ENCODE peak calls at places on chromosomes 16 and 17, in five cellular contexts. One of them, this sample, is unnamed.

GRCh38 chr17:52136173-52136572 is 22.3 kb downstream of the CA10 start:
- DNase-seq in breast epithelium: no peak
- DNase-seq in activated T-cell treated with anti-CD3 and anti-CD28 coated beads, Interleukin-2, amount 50 U/mL, for 1 hour: no peak
- DNase-seq in activated B cell treated with CpG ODN at 0.5 μM for 24 hours: no peak
- DNase-seq in GF-D8: no peak
- DNase-seq in this sample: no peak

GRCh38 chr16:67544844-67545664 is 16.4 kb downstream of the RIPOR1 start:
- DNase-seq in activated B cell treated with CpG ODN at 0.5 μM for 24 hours: no peak
- DNase-seq in breast epithelium: no peak
- DNase-seq in GF-D8: no peak
- DNase-seq in activated T-cell treated with anti-CD3 and anti-CD28 coated beads, Interleukin-2, amount 50 U/mL, for 1 hour: no peak
- DNase-seq in this sample: no peak

GRCh38 chr17:2883544-2884203 is 87.4 kb downstream of the RAP1GAP2 start:
- DNase-seq in GF-D8: peak; percentile 15
- DNase-seq in activated T-cell treated with anti-CD3 and anti-CD28 coated beads, Interleukin-2, amount 50 U/mL, for 1 hour: no peak
- DNase-seq in breast epithelium: no peak
- DNase-seq in activated B cell treated with CpG ODN at 0.5 μM for 24 hours: no peak
- DNase-seq in this sample: no peak

GRCh38 chr16:8850279-8850885 is 18.4 kb downstream of the CARHSP1 start:
- DNase-seq in activated T-cell treated with anti-CD3 and anti-CD28 coated beads, Interleukin-2, amount 50 U/mL, for 1 hour: peak; percentile 16
- DNase-seq in GF-D8: peak; percentile 73
- DNase-seq in breast epithelium: no peak
- DNase-seq in activated B cell treated with CpG ODN at 0.5 μM for 24 hours: no peak
- DNase-seq in this sample: peak; percentile 55

GRCh38 chr17:35536664-35537160 is 766 bp downstream of the SLFN12L start:
- DNase-seq in breast epithelium: no peak
- DNase-seq in activated T-cell treated with anti-CD3 and anti-CD28 coated beads, Interleukin-2, amount 50 U/mL, for 1 hour: no peak
- DNase-seq in activated B cell treated with CpG ODN at 0.5 μM for 24 hours: no peak
- DNase-seq in GF-D8: no peak
- DNase-seq in this sample: no peak

GRCh38 chr16:2532494-2533141 is 1.4 kb upstream of the CEMP1 start:
- DNase-seq in activated T-cell treated with anti-CD3 and anti-CD28 coated beads, Interleukin-2, amount 50 U/mL, for 1 hour: peak; percentile 63
- DNase-seq in activated B cell treated with CpG ODN at 0.5 μM for 24 hours: peak; percentile 60
- DNase-seq in GF-D8: peak; percentile 44
- DNase-seq in breast epithelium: peak; percentile 93
- DNase-seq in this sample: no peak

GRCh38 chr16:67543582-67543981 is 15.0 kb downstream of the RIPOR1 start:
- DNase-seq in activated B cell treated with CpG ODN at 0.5 μM for 24 hours: no peak
- DNase-seq in activated T-cell treated with anti-CD3 and anti-CD28 coated beads, Interleukin-2, amount 50 U/mL, for 1 hour: no peak
- DNase-seq in GF-D8: no peak
- DNase-seq in breast epithelium: no peak
- DNase-seq in this sample: no peak

GRCh38 chr17:57604771-57605733 is 140.0 kb downstream of the CCDC182 start:
- DNase-seq in activated B cell treated with CpG ODN at 0.5 μM for 24 hours: peak; percentile 48
- DNase-seq in activated T-cell treated with anti-CD3 and anti-CD28 coated beads, Interleukin-2, amount 50 U/mL, for 1 hour: peak; percentile 46
- DNase-seq in GF-D8: peak; percentile 39
- DNase-seq in breast epithelium: peak; percentile 24
- DNase-seq in this sample: no peak

GRCh38 chr17:63974594-63975192 is 2.0 kb upstream of the SCN4A start:
- DNase-seq in GF-D8: no peak
- DNase-seq in activated T-cell treated with anti-CD3 and anti-CD28 coated beads, Interleukin-2, amount 50 U/mL, for 1 hour: no peak
- DNase-seq in breast epithelium: no peak
- DNase-seq in activated B cell treated with CpG ODN at 0.5 μM for 24 hours: no peak
- DNase-seq in this sample: no peak

GRCh38 chr17:65772989-65773388 is 211.5 kb upstream of the AXIN2 start:
- DNase-seq in breast epithelium: no peak
- DNase-seq in activated B cell treated with CpG ODN at 0.5 μM for 24 hours: no peak
- DNase-seq in activated T-cell treated with anti-CD3 and anti-CD28 coated beads, Interleukin-2, amount 50 U/mL, for 1 hour: no peak
- DNase-seq in GF-D8: no peak
- DNase-seq in this sample: no peak

GRCh38 chr16:59886021-59886420 is 1151.9 kb upstream of the GOT2 start:
- DNase-seq in GF-D8: no peak
- DNase-seq in breast epithelium: no peak
- DNase-seq in activated B cell treated with CpG ODN at 0.5 μM for 24 hours: no peak
- DNase-seq in activated T-cell treated with anti-CD3 and anti-CD28 coated beads, Interleukin-2, amount 50 U/mL, for 1 hour: no peak
- DNase-seq in this sample: peak; percentile 80

GRCh38 chr16:85998868-85999729 is 100.1 kb downstream of the IRF8 start:
- DNase-seq in breast epithelium: no peak
- DNase-seq in GF-D8: no peak
- DNase-seq in activated B cell treated with CpG ODN at 0.5 μM for 24 hours: peak; percentile 14
- DNase-seq in activated T-cell treated with anti-CD3 and anti-CD28 coated beads, Interleukin-2, amount 50 U/mL, for 1 hour: no peak
- DNase-seq in this sample: no peak

GRCh38 chr16:50331570-50331969 is 37.2 kb downstream of the BRD7 start:
- DNase-seq in activated T-cell treated with anti-CD3 and anti-CD28 coated beads, Interleukin-2, amount 50 U/mL, for 1 hour: no peak
- DNase-seq in GF-D8: no peak
- DNase-seq in breast epithelium: no peak
- DNase-seq in activated B cell treated with CpG ODN at 0.5 μM for 24 hours: no peak
- DNase-seq in this sample: no peak

GRCh38 chr17:81249233-81250040 is 10.3 kb downstream of the NDUFAF8 start:
- DNase-seq in activated T-cell treated with anti-CD3 and anti-CD28 coated beads, Interleukin-2, amount 50 U/mL, for 1 hour: no peak
- DNase-seq in activated B cell treated with CpG ODN at 0.5 μM for 24 hours: no peak
- DNase-seq in breast epithelium: no peak
- DNase-seq in GF-D8: no peak
- DNase-seq in this sample: no peak

GRCh38 chr17:61314368-61315078 is 85.1 kb upstream of the TBX2 start:
- DNase-seq in GF-D8: no peak
- DNase-seq in activated B cell treated with CpG ODN at 0.5 μM for 24 hours: no peak
- DNase-seq in activated T-cell treated with anti-CD3 and anti-CD28 coated beads, Interleukin-2, amount 50 U/mL, for 1 hour: no peak
- DNase-seq in breast epithelium: no peak
- DNase-seq in this sample: peak; percentile 73

GRCh38 chr17:4881761-4882555 is 17.4 kb upstream of the C17orf107 start:
- DNase-seq in activated T-cell treated with anti-CD3 and anti-CD28 coated beads, Interleukin-2, amount 50 U/mL, for 1 hour: peak; percentile 76
- DNase-seq in breast epithelium: peak; percentile 72
- DNase-seq in GF-D8: no peak
- DNase-seq in activated B cell treated with CpG ODN at 0.5 μM for 24 hours: peak; percentile 50
- DNase-seq in this sample: no peak

GRCh38 chr17:10843806-10844205 is 5.9 kb upstream of the PIRT start:
- DNase-seq in breast epithelium: no peak
- DNase-seq in GF-D8: no peak
- DNase-seq in activated T-cell treated with anti-CD3 and anti-CD28 coated beads, Interleukin-2, amount 50 U/mL, for 1 hour: no peak
- DNase-seq in activated B cell treated with CpG ODN at 0.5 μM for 24 hours: no peak
- DNase-seq in this sample: no peak

GRCh38 chr16:27346818-27347217 is 33.0 kb downstream of the IL4R start:
- DNase-seq in GF-D8: peak; percentile 14
- DNase-seq in breast epithelium: no peak
- DNase-seq in activated T-cell treated with anti-CD3 and anti-CD28 coated beads, Interleukin-2, amount 50 U/mL, for 1 hour: no peak
- DNase-seq in activated B cell treated with CpG ODN at 0.5 μM for 24 hours: no peak
- DNase-seq in this sample: no peak

GRCh38 chr17:57463103-57463885 is 207.0 kb downstream of the MSI2 start:
- DNase-seq in breast epithelium: no peak
- DNase-seq in activated B cell treated with CpG ODN at 0.5 μM for 24 hours: peak; percentile 52
- DNase-seq in activated T-cell treated with anti-CD3 and anti-CD28 coated beads, Interleukin-2, amount 50 U/mL, for 1 hour: no peak
- DNase-seq in GF-D8: no peak
- DNase-seq in this sample: no peak

GRCh38 chr16:51298800-51299199 is 147.7 kb upstream of the SALL1 start:
- DNase-seq in breast epithelium: no peak
- DNase-seq in GF-D8: no peak
- DNase-seq in activated T-cell treated with anti-CD3 and anti-CD28 coated beads, Interleukin-2, amount 50 U/mL, for 1 hour: no peak
- DNase-seq in activated B cell treated with CpG ODN at 0.5 μM for 24 hours: no peak
- DNase-seq in this sample: no peak

GRCh38 chr17:39628655-39629493 is 2.1 kb downstream of the PPP1R1B start:
- DNase-seq in breast epithelium: no peak
- DNase-seq in GF-D8: no peak
- DNase-seq in activated T-cell treated with anti-CD3 and anti-CD28 coated beads, Interleukin-2, amount 50 U/mL, for 1 hour: no peak
- DNase-seq in activated B cell treated with CpG ODN at 0.5 μM for 24 hours: no peak
- DNase-seq in this sample: no peak

GRCh38 chr16:83928341-83929055 is 24.5 kb upstream of the OSGIN1 start:
- DNase-seq in GF-D8: no peak
- DNase-seq in activated B cell treated with CpG ODN at 0.5 μM for 24 hours: no peak
- DNase-seq in breast epithelium: no peak
- DNase-seq in activated T-cell treated with anti-CD3 and anti-CD28 coated beads, Interleukin-2, amount 50 U/mL, for 1 hour: no peak
- DNase-seq in this sample: peak; percentile 82

GRCh38 chr17:29257756-29258155 is 11.1 kb downstream of the CRYBA1 start:
- DNase-seq in activated B cell treated with CpG ODN at 0.5 μM for 24 hours: no peak
- DNase-seq in breast epithelium: no peak
- DNase-seq in GF-D8: no peak
- DNase-seq in activated T-cell treated with anti-CD3 and anti-CD28 coated beads, Interleukin-2, amount 50 U/mL, for 1 hour: no peak
- DNase-seq in this sample: peak; percentile 23

GRCh38 chr17:63309021-63309420 is 137.1 kb downstream of the CYB561 start:
- DNase-seq in activated T-cell treated with anti-CD3 and anti-CD28 coated beads, Interleukin-2, amount 50 U/mL, for 1 hour: no peak
- DNase-seq in breast epithelium: no peak
- DNase-seq in GF-D8: no peak
- DNase-seq in activated B cell treated with CpG ODN at 0.5 μM for 24 hours: no peak
- DNase-seq in this sample: peak; percentile 25

GRCh38 chr17:41885733-41886132 is 20.5 kb upstream of the KLHL11 start:
- DNase-seq in breast epithelium: no peak
- DNase-seq in activated T-cell treated with anti-CD3 and anti-CD28 coated beads, Interleukin-2, amount 50 U/mL, for 1 hour: no peak
- DNase-seq in GF-D8: no peak
- DNase-seq in activated B cell treated with CpG ODN at 0.5 μM for 24 hours: no peak
- DNase-seq in this sample: no peak